ENCODE peak calls at places on chromosomes 11 and 22, in six cellular contexts. F is effector memory CD8-positive, alpha-beta T cell; K is IMR-90; U is gastroesophageal sphincter; H is activated naive CD8-positive, alpha-beta T cell treated with anti-CD3 and anti-CD28 coated beads, Interleukin-2, amount 10 ng/mL, durations not matched to agents 7 days and 5 days; P is left cardiac atrium. Q is an unnamed sample.

GRCh38 chr11:14269956-14270355 is 89.0 kb downstream of the RRAS2 start:
- ATAC-seq in U (no peak), F (peak), K (no peak), P (no peak), H (no peak), Q (no peak)

GRCh38 chr22:37300551-37301017 is 18.3 kb downstream of the CYTH4 start:
- ATAC-seq in U (peak), P (peak), H (peak), F (peak), K (no peak), Q (no peak)

GRCh38 chr11:2002042-2002776 is 4.6 kb upstream of the H19 start:
- ATAC-seq in H (peak), F (peak), U (no peak), P (peak), K (peak), Q (peak)

GRCh38 chr11:103594283-103594682 is 442.2 kb upstream of the DDI1 start:
- ATAC-seq in U (no peak), K (no peak), F (no peak), P (no peak), H (no peak), Q (no peak)

GRCh38 chr11:111759375-111759774 is 6.8 kb downstream of the PPP2R1B start:
- ATAC-seq in H (no peak), K (no peak), F (no peak), U (no peak), P (no peak), Q (no peak)

GRCh38 chr22:27973851-27974250 is 54.8 kb upstream of the PITPNB start:
- ATAC-seq in F (no peak), P (no peak), H (no peak), U (no peak), K (no peak), Q (no peak)

GRCh38 chr11:59173964-59174663 is 2.2 kb downstream of the DTX4 start:
- ATAC-seq in K (peak), U (peak), H (no peak), P (peak), F (no peak), Q (no peak)

GRCh38 chr11:68122936-68123539 is 1.9 kb upstream of the CHKA start:
- ATAC-seq in U (no peak), H (no peak), F (no peak), P (no peak), K (no peak), Q (no peak)

GRCh38 chr11:60905551-60906113 is 753 bp downstream of the PRPF19 start:
- ATAC-seq in H (no peak), U (no peak), F (no peak), K (peak), P (peak), Q (peak)

GRCh38 chr11:75615709-75616108 is 53.1 kb downstream of the MAP6 start:
- ATAC-seq in H (no peak), P (no peak), F (no peak), U (no peak), K (no peak), Q (no peak)

Q was measured in SK-N-SH treated with all-trans-retinoic acid at 6 μM for 48 hours.